ENCODE peak calls at places on chromosomes 11 and 22, in four cellular contexts. E is gastrocnemius medialis, T is AG09309, K is epithelial cell of proximal tubule. R is an unnamed sample.

GRCh38 chr11:11849127-11849746 is 7.5 kb downstream of the USP47 start:
- DNase-seq in E (peak), T (no peak), K (no peak), R (peak)

GRCh38 chr11:75262436-75262835 is 21.9 kb downstream of the TPBGL start:
- DNase-seq in E (no peak), T (no peak), K (no peak), R (no peak)

GRCh38 chr22:38471237-38471636 is 3.3 kb downstream of the KDELR3 start:
- DNase-seq in E (no peak), T (no peak), K (no peak), R (no peak)

GRCh38 chr11:5366856-5367255 is 15.5 kb downstream of the OR51B6 start:
- DNase-seq in E (no peak), T (no peak), K (no peak), R (no peak)

GRCh38 chr11:93686812-93687211 is 25.3 kb downstream of the CEP295 start:
- DNase-seq in E (no peak), T (peak), K (no peak), R (peak)

GRCh38 chr11:2775083-2775625 is 75.4 kb upstream of the KCNQ1OT1 start:
- DNase-seq in E (no peak), T (no peak), K (no peak), R (no peak)

GRCh38 chr11:73957654-73958361 is 7.0 kb downstream of the DNAJB13 start:
- DNase-seq in E (no peak), T (no peak), K (no peak), R (no peak)

GRCh38 chr11:64787526-64788320 is 9.4 kb upstream of the SF1 start:
- DNase-seq in E (no peak), T (no peak), K (no peak), R (peak)

GRCh38 chr11:45663486-45664375 is 1.7 kb downstream of the CHST1 start:
- DNase-seq in E (no peak), T (no peak), K (no peak), R (peak)

GRCh38 chr11:3222941-3223905 is 4.6 kb upstream of the MRGPRG start:
- DNase-seq in E (no peak), T (no peak), K (no peak), R (no peak)

GRCh38 chr11:22304337-22304961 is 33.7 kb upstream of the SLC17A6 start:
- DNase-seq in E (no peak), T (no peak), K (peak), R (peak)

GRCh38 chr11:72249961-72250360 is 6.0 kb upstream of the PHOX2A start:
- DNase-seq in E (no peak), T (no peak), K (no peak), R (no peak)

GRCh38 chr11:8030526-8031247 is 43.5 kb downstream of the EIF3F start:
- DNase-seq in E (no peak), T (no peak), K (no peak), R (no peak)

GRCh38 chr11:62337682-62338181 is 484 bp downstream of the ASRGL1 start:
- DNase-seq in E (no peak), T (no peak), K (no peak), R (no peak)

GRCh38 chr22:44023404-44024287 is 456 bp upstream of the PARVB start:
- DNase-seq in E (peak), T (no peak), K (no peak), R (peak)

GRCh38 chr11:44030276-44030932 is 17.4 kb upstream of the ACCSL start:
- DNase-seq in E (no peak), T (peak), K (peak), R (peak)

GRCh38 chr11:61041755-61042518 is 60.4 kb upstream of the CD5 start:
- DNase-seq in E (no peak), T (no peak), K (no peak), R (no peak)

GRCh38 chr11:69650832-69651344 is 9.9 kb downstream of the CCND1 start:
- DNase-seq in E (no peak), T (no peak), K (no peak), R (no peak)

GRCh38 chr22:23858484-23858815 is 775 bp downstream of the SLC2A11 start:
- DNase-seq in E (no peak), T (no peak), K (no peak), R (no peak)
- H3K4me3 ChIP-seq in E (peak), T (peak), K (peak), R (peak)

DNA sequence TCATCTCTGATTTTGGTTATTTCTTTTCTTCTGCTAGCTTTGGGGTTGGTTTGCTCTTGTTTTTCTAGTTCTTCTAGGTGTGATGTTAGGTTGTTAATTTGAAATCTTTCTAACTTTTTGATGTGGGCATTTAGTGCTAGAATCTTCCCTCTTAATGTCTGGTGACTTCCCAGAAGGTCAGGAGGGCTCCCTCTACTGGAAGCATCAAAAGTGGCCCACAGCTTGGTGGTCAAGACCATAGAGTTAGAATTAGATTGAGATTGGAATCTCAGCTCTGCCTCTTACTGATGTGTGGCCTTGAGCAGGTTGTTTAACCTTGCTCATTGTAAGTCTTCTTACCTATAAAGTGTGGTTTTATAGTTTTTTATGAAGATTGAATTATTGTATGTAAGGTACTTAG is 99.3 kb downstream of the FDX1 start:
- DNase-seq in E (no peak), T (no peak), K (no peak), R (peak)
- TF ChIP-seq CTCF in E (no peak), T (peak), K (peak), R (peak)

DNA sequence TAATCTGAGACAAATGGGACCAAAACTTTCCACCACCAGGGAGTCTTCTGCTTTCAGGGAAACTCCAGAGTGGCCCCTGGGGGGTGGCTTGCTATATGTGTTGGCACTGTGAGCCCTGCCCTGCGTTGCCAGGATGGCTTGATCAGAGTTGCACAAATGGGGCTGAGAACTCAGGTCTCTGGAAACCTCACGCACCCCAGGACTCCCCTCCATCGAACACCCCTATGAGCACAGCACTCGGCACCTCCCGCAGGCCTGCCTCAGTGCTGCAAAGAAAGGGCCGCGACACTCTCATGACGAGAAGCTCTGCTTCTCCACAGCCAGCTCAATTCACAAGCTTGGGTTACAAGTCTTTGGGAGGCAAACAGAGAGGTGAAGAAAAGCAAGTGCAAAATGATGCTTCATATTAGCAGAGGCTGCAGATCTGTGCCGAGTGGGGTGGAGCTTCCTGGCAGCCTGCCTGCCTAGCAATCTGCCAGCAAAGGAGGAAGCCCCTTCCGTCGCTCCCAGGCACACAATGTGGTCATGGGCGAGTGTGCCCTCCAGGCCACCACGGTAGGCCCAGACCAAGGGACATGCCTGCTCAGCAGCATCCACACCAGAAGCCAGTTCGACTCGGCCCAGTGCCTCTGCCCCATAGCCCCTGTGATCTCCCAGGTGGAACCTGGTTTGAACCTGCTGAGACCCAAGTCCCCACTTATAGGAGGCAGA is 55.7 kb downstream of the MYH9 start:
- DNase-seq in E (no peak), T (no peak), K (no peak), R (peak)
- H3K4me3 ChIP-seq in E (no peak), T (no peak), K (no peak), R (no peak)

GRCh38 chr11:91528965-91529364 is 695.7 kb upstream of the FAT3 start:
- DNase-seq in E (no peak), T (no peak), K (no peak), R (no peak)

DNA sequence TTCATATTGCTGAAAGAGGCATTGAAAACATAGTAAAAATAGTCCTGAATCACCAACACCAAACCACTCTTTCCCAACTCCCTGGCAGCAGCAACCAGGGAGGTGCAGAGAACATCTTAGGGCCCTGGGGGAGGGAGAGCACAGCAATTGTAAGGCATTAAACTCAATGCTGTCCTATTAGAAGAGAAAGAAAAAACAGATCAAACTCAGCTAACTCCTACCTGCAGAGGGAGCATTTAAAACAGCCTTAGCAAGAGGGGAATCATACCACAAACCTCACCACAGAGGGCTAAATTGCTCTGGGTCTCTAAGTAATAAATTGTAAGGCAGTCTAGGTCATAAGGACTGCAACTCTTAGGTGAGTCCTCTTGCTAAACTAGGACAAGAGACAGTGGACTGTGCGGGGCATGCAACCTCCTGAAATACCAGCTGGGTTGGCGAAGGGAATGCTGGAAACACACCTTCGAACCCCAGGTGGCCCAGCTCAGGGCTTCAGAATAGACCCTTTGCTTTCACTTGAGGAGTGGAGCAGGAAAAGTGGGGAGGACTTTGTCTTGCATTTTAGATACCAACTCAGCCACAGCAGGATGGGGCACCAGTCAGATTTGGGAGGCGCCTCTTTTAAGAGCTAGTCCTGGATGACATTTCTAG is 697.1 kb upstream of the FAT3 start:
- DNase-seq in E (no peak), T (no peak), K (no peak), R (no peak)
- TF ChIP-seq CTCF in E (no peak), T (no peak), K (no peak), R (no peak)

GRCh38 chr22:40679964-40680818 is 907 bp downstream of the MCHR1 start:
- DNase-seq in E (no peak), T (no peak), K (no peak), R (peak)
- H3K4me3 ChIP-seq in E (no peak), T (no peak), K (no peak), R (no peak)

GRCh38 chr11:82009133-82009532 is 724.5 kb downstream of the FAM181B start:
- DNase-seq in E (no peak), T (no peak), K (no peak), R (no peak)
- TF ChIP-seq CTCF in E (no peak), T (no peak), K (no peak), R (no peak)

DNA sequence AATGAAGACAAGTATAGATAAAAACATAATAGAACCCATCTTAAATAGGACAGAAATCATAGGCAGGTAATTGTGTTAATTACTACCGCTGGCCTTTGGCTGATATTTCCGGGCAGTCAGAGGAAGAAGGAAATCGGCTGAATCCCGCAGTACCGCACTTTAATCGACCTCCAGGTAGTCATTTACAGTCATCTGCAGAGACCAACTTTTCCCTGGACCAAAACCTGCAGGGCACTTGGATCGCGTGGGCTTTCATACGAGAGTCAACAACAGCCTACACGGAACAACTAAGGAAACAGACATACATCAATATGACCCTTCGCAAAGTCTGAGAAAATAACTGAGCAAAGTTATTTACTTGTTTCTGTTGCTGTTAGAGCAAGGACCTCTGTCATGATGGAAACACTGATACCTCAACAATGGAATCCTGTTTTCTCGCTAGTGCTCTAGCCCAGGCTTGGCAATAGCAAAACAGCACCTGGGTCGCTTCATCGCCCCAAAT is 675 bp downstream of the KBTBD3 start:
- DNase-seq in E (no peak), T (no peak), K (no peak), R (no peak)
- H3K4me3 ChIP-seq in E (peak), T (peak), K (peak), R (peak)